ENCODE peak calls at places on chromosomes 12 and 14, in nine cellular contexts. B is HS-5, Q is T-helper 2 cell, X is left cardiac atrium, N is LHCN-M2, M is WTC11, R is EL, A is cardiac fibroblast, E is Daoy. L is an unnamed sample.
A peak's percentile ranks its signal among the peaks of the same experiment; 100 is the strongest.

GRCh38 chr12:45234134-45234865 is 18.4 kb downstream of the ANO6 start:
- DNase-seq in A (peak; percentile 97), M (no peak), N (peak; percentile 98), R (peak; percentile 98), X (peak; percentile 27), B (peak; percentile 96), E (peak; percentile 94), Q (no peak), L (peak; percentile 94)

GRCh38 chr12:85784096-85784720 is 52.0 kb downstream of the RASSF9 start:
- DNase-seq in A (no peak), R (no peak), N (no peak), X (no peak), E (no peak), M (no peak), B (no peak), Q (no peak), L (no peak)

GRCh38 chr12:105992849-105993740 is 145.7 kb downstream of the NUAK1 start:
- DNase-seq in B (no peak), E (peak; percentile 90), M (no peak), X (no peak), N (no peak), R (no peak), Q (no peak), A (peak; percentile 63), L (peak; percentile 27)

GRCh38 chr12:4099276-4099675 is 174.3 kb upstream of the CCND2 start:
- DNase-seq in A (no peak), X (no peak), Q (no peak), R (no peak), B (no peak), M (peak; percentile 50), E (no peak), N (no peak), L (no peak)

GRCh38 chr14:99590746-99591555 is 13.1 kb downstream of the CCDC85C start:
- DNase-seq in N (peak; percentile 55), R (peak; percentile 75), M (no peak), A (peak; percentile 49), B (no peak), Q (no peak), E (peak; percentile 87), X (no peak), L (peak; percentile 29)

GRCh38 chr12:6276936-6277615 is 33.4 kb upstream of the PLEKHG6 start:
- DNase-seq in N (no peak), B (no peak), E (no peak), X (no peak), R (no peak), A (no peak), M (no peak), Q (no peak), L (no peak)

GRCh38 chr12:27585739-27586265 is 61.8 kb downstream of the PPFIBP1 start:
- DNase-seq in N (no peak), A (no peak), M (no peak), X (no peak), E (no peak), B (no peak), R (no peak), Q (no peak), L (no peak)

GRCh38 chr12:105351523-105351922 is 21.0 kb downstream of the C12orf75 start:
- DNase-seq in M (no peak), E (no peak), N (no peak), A (no peak), Q (no peak), X (no peak), B (no peak), R (no peak), L (no peak)

GRCh38 chr14:96255501-96256366 is at the start of gene BDKRB1:
- DNase-seq in Q (no peak), X (no peak), M (no peak), R (peak; percentile 77), E (peak; percentile 60), N (peak; percentile 88), B (peak; percentile 60), A (peak; percentile 85), L (no peak)

GRCh38 chr12:86719381-86719780 is 463.2 kb upstream of the MGAT4C start:
- DNase-seq in A (no peak), Q (no peak), B (no peak), N (peak; percentile 18), R (peak; percentile 44), E (no peak), M (no peak), X (no peak), L (peak; percentile 33)

GRCh38 chr14:60245316-60246177 is 3.5 kb upstream of the PPM1A start:
- DNase-seq in N (no peak), B (no peak), M (no peak), Q (no peak), X (no peak), R (no peak), E (no peak), A (no peak), L (no peak)

GRCh38 chr12:46942579-46942978 is 116.8 kb upstream of the SLC38A4 start:
- DNase-seq in B (peak; percentile 72), E (peak; percentile 81), N (peak; percentile 98), X (no peak), Q (no peak), M (no peak), R (peak; percentile 86), A (no peak), L (no peak)